ENCODE peak calls at places on chromosomes 6 and 20, in nine cellular contexts. Z, Y, J, H, F, N, K, C and S are unnamed samples.

GRCh38 chr6:138001750-138002349 is 105.4 kb downstream of the PERP start:
- DNase-seq in K (peak; percentile 74), Z (peak; percentile 44), F (peak; percentile 26), J (peak; percentile 53), C (peak; percentile 46), N (peak; percentile 58), Y (peak; percentile 54), H (peak; percentile 42), S (no peak)

GRCh38 chr6:82263916-82264315 is 16.4 kb upstream of the IBTK start:
- DNase-seq in C (no peak), K (no peak), Z (no peak), N (no peak), Y (no peak), J (no peak), F (no peak), H (no peak), S (no peak)

GRCh38 chr6:26501482-26501986 is 1.4 kb downstream of the BTN1A1 start:
- DNase-seq in F (no peak), J (peak; percentile 42), Z (peak; percentile 11), Y (peak; percentile 56), H (peak; percentile 30), N (peak; percentile 49), C (peak; percentile 10), K (peak; percentile 38), S (no peak)

GRCh38 chr20:3165473-3166337 is 6.0 kb upstream of the FASTKD5 start:
- DNase-seq in J (no peak), H (peak; percentile 94), K (no peak), N (no peak), F (no peak), C (no peak), Y (peak; percentile 38), Z (no peak), S (no peak)

GRCh38 chr6:148285205-148285604 is 57.4 kb upstream of the SASH1 start:
- DNase-seq in K (no peak), F (no peak), C (no peak), J (no peak), H (no peak), N (no peak), Z (no peak), Y (peak; percentile 34), S (no peak)

GRCh38 chr6:10230533-10230932 is 184.3 kb downstream of the TFAP2A start:
- DNase-seq in K (no peak), C (no peak), Z (no peak), J (no peak), F (no peak), H (no peak), N (no peak), Y (no peak), S (no peak)

GRCh38 chr6:37143585-37143984 is 26.4 kb upstream of the PIM1 start:
- DNase-seq in N (no peak), F (no peak), H (no peak), K (no peak), Z (no peak), C (no peak), Y (no peak), J (no peak), S (no peak)

GRCh38 chr6:99471638-99472037 is 43.6 kb downstream of the USP45 start:
- DNase-seq in H (no peak), Z (no peak), Y (no peak), C (no peak), F (no peak), J (no peak), K (no peak), N (no peak), S (no peak)

GRCh38 chr6:154092336-154092962 is 53.4 kb downstream of the OPRM1 start:
- DNase-seq in Y (no peak), H (no peak), J (no peak), K (no peak), Z (no peak), F (no peak), C (no peak), N (no peak), S (no peak)

GRCh38 chr6:21115111-21115510 is 478.4 kb upstream of the SOX4 start:
- DNase-seq in H (no peak), K (no peak), C (no peak), Y (no peak), F (no peak), J (no peak), N (no peak), Z (no peak), S (no peak)